ENCODE peak calls at places on chromosomes 16 and 17, in ten cellular contexts. M is tibial artery, Q is adrenal gland, O is GM06990, S is ascending aorta, N is OCI-LY7, L is left ventricle myocardium inferior, A is psoas muscle, K is WTC11, G is neural progenitor cell. E is an unnamed sample.

GRCh38 chr16:29775742-29776408 is 2.2 kb upstream of the ZG16 start:
- DNase-seq in M (no peak), Q (no peak), O (no peak), S (no peak), N (no peak), L (no peak), A (no peak), K (no peak), G (no peak), E (no peak)

GRCh38 chr17:28956861-28957260 is 5.5 kb upstream of the PHF12 start:
- DNase-seq in M (no peak), Q (no peak), O (no peak), S (no peak), N (no peak), L (no peak), A (no peak), K (peak), G (no peak), E (no peak)

GRCh38 chr17:54780238-54780637 is 120.4 kb upstream of the TOM1L1 start:
- DNase-seq in M (no peak), Q (no peak), O (no peak), S (no peak), N (no peak), L (no peak), A (no peak), K (no peak), G (no peak), E (no peak)

GRCh38 chr17:82463391-82463790 is 4.8 kb downstream of the NARF start:
- DNase-seq in M (no peak), Q (no peak), O (no peak), S (no peak), N (no peak), L (no peak), A (no peak), K (no peak), G (no peak), E (no peak)

GRCh38 chr16:33877-34707 is 19.3 kb downstream of the POLR3K start:
- DNase-seq in M (no peak), Q (peak), O (no peak), S (no peak), N (no peak), L (no peak), A (no peak), K (no peak), G (no peak), E (no peak)

GRCh38 chr17:79579074-79579800 is 31.6 kb downstream of the RBFOX3 start:
- DNase-seq in M (no peak), Q (no peak), O (no peak), S (no peak), N (no peak), L (no peak), A (no peak), K (no peak), G (no peak), E (no peak)

GRCh38 chr17:29597361-29598172 is 4.6 kb downstream of the ANKRD13B start:
- DNase-seq in M (no peak), Q (no peak), O (no peak), S (no peak), N (no peak), L (no peak), A (no peak), K (no peak), G (peak), E (no peak)

GRCh38 chr17:51191895-51192294 is 25.7 kb downstream of the NME2 start:
- DNase-seq in M (no peak), Q (no peak), O (no peak), S (no peak), N (no peak), L (no peak), A (no peak), K (no peak), G (no peak), E (no peak)

GRCh38 chr17:56557682-56558081 is 35.8 kb upstream of the NOG start:
- DNase-seq in M (no peak), Q (no peak), O (no peak), S (no peak), N (no peak), L (no peak), A (no peak), K (no peak), G (no peak), E (no peak)

GRCh38 chr17:18186271-18186982 is 2.8 kb downstream of the ALKBH5 start:
- DNase-seq in M (no peak), Q (no peak), O (no peak), S (no peak), N (no peak), L (no peak), A (no peak), K (no peak), G (no peak), E (no peak)

GRCh38 chr17:7237761-7238417 is 1.4 kb downstream of the PHF23 start:
- DNase-seq in M (peak), Q (peak), O (peak), S (peak), N (peak), L (peak), A (peak), K (peak), G (peak), E (peak)

GRCh38 chr17:73368085-73368631 is 56.4 kb upstream of the CDC42EP4 start:
- DNase-seq in M (no peak), Q (no peak), O (no peak), S (no peak), N (no peak), L (no peak), A (no peak), K (no peak), G (no peak), E (no peak)

GRCh38 chr17:1626333-1626732 is 2.3 kb downstream of the SLC43A2 start:
- DNase-seq in M (no peak), Q (no peak), O (no peak), S (no peak), N (no peak), L (no peak), A (no peak), K (no peak), G (peak), E (no peak)

GRCh38 chr17:1365445-1366039 is 34.5 kb downstream of the YWHAE start:
- DNase-seq in M (peak), Q (peak), O (peak), S (peak), N (peak), L (no peak), A (no peak), K (peak), G (peak), E (no peak)

GRCh38 chr16:322476-323143 is 29.9 kb downstream of the AXIN1 start:
- DNase-seq in M (no peak), Q (no peak), O (no peak), S (no peak), N (no peak), L (no peak), A (no peak), K (no peak), G (no peak), E (no peak)

GRCh38 chr17:79075433-79075805 is 795 bp downstream of the ENGASE start:
- DNase-seq in M (no peak), Q (no peak), O (no peak), S (no peak), N (no peak), L (no peak), A (no peak), K (no peak), G (no peak), E (no peak)

GRCh38 chr16:962901-963814 is 7.6 kb downstream of the LMF1 start:
- DNase-seq in M (no peak), Q (no peak), O (no peak), S (no peak), N (no peak), L (no peak), A (no peak), K (no peak), G (no peak), E (no peak)

GRCh38 chr16:46765050-46765449 is 16.9 kb upstream of the MYLK3 start:
- DNase-seq in M (no peak), Q (peak), O (no peak), S (no peak), N (no peak), L (no peak), A (no peak), K (no peak), G (no peak), E (no peak)

GRCh38 chr17:18315498-18316360 is 636 bp downstream of the SMCR8 start:
- DNase-seq in M (no peak), Q (no peak), O (no peak), S (no peak), N (peak), L (no peak), A (no peak), K (no peak), G (no peak), E (no peak)

GRCh38 chr17:69575346-69575761 is 160.9 kb downstream of the MAP2K6 start:
- DNase-seq in M (no peak), Q (no peak), O (no peak), S (no peak), N (peak), L (no peak), A (no peak), K (no peak), G (peak), E (no peak)

GRCh38 chr17:15185625-15185991 is 79.5 kb downstream of the PMP22 start:
- DNase-seq in M (peak), Q (peak), O (no peak), S (no peak), N (no peak), L (no peak), A (peak), K (no peak), G (no peak), E (no peak)

GRCh38 chr16:359067-359763 is 6.7 kb upstream of the AXIN1 start:
- DNase-seq in M (no peak), Q (no peak), O (peak), S (no peak), N (no peak), L (no peak), A (peak), K (no peak), G (no peak), E (no peak)

GRCh38 chr16:495127-495748 is 32.3 kb upstream of the CAPN15 start:
- DNase-seq in M (no peak), Q (no peak), O (no peak), S (no peak), N (peak), L (no peak), A (no peak), K (peak), G (peak), E (no peak)

GRCh38 chr16:87854907-87855683 is 14.2 kb downstream of the SLC7A5 start:
- DNase-seq in M (no peak), Q (no peak), O (no peak), S (no peak), N (no peak), L (no peak), A (no peak), K (no peak), G (no peak), E (no peak)

GRCh38 chr17:66494023-66494803 is 191.8 kb downstream of the PRKCA start:
- DNase-seq in M (no peak), Q (no peak), O (no peak), S (no peak), N (no peak), L (no peak), A (no peak), K (no peak), G (no peak), E (no peak)

GRCh38 chr17:13544292-13544691 is 57.4 kb downstream of the HS3ST3A1 start:
- DNase-seq in M (no peak), Q (peak), O (no peak), S (no peak), N (no peak), L (no peak), A (peak), K (no peak), G (no peak), E (no peak)

GRCh38 chr16:27401768-27402568 is at the start of gene IL21R:
- DNase-seq in M (peak), Q (peak), O (peak), S (peak), N (peak), L (peak), A (peak), K (no peak), G (peak), E (peak)

GRCh38 chr16:83701494-83701893 is 106.3 kb upstream of the HSBP1 start:
- DNase-seq in M (no peak), Q (no peak), O (no peak), S (no peak), N (peak), L (no peak), A (peak), K (peak), G (peak), E (no peak)

GRCh38 chr17:74135391-74136167 is 67.9 kb upstream of the RPL38 start:
- DNase-seq in M (no peak), Q (no peak), O (no peak), S (no peak), N (no peak), L (no peak), A (no peak), K (no peak), G (no peak), E (no peak)

GRCh38 chr17:64938925-64939474 is 19.7 kb upstream of the LRRC37A3 start:
- DNase-seq in M (peak), Q (peak), O (peak), S (no peak), N (peak), L (peak), A (peak), K (peak), G (peak), E (peak)

GRCh38 chr17:78600181-78600651 is 23.0 kb upstream of the DNAH17 start:
- DNase-seq in M (no peak), Q (no peak), O (no peak), S (no peak), N (no peak), L (no peak), A (no peak), K (no peak), G (no peak), E (no peak)

GRCh38 chr16:50297301-50298074 is 31.1 kb downstream of the ADCY7 start:
- DNase-seq in M (peak), Q (no peak), O (peak), S (no peak), N (no peak), L (no peak), A (no peak), K (no peak), G (no peak), E (no peak)

GRCh38 chr17:76132574-76133338 is 8.3 kb downstream of the FOXJ1 start:
- DNase-seq in M (no peak), Q (no peak), O (no peak), S (no peak), N (no peak), L (no peak), A (no peak), K (peak), G (peak), E (no peak)

DNA sequence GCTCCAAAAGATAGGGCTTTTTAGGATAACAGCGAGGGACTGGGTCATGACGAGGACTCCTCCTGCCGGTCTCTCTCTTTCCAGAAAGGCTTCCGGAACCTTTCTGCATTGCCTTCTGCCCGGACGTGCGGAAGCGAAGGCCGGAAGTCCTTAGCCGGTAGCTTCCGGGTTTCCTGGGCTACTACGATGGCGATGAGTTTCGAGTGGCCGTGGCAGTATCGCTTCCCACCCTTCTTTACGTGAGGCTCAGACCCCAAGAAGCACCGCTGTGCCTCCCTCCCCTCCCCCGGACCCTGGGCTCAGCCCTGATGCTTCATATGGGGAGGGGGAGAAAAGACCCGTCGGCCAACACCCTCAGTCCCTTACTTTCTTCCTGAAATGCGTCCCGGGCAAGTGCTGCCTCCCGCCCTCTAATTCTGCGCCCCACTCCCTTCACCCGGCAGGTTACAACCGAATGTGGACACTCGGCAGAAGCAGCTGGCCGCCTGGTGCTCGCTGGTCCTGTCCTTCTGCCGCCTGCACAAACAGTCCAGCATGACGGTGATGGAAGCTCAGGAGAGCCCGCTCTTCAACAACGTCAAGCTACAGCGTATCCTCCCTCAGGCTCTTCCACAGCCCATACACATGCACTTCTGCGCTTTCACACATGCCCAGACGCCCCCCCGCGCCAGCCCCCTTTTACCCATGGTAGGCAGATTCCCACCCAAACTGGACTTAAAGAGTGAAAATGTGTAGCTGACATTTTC is at the start of gene VPS25:
- DNase-seq in M (peak), Q (peak), O (peak), S (peak), N (peak), L (peak), A (peak), K (peak), G (peak), E (peak)
- TF ChIP-seq CTCF in M (no peak), Q (no peak), O (peak), S (peak), N (no peak), L (peak), A (no peak), K (no peak), G (peak), E (no peak)

GRCh38 chr16:85194528-85195270 is 82.4 kb upstream of the CIBAR2 start:
- DNase-seq in M (no peak), Q (no peak), O (no peak), S (no peak), N (no peak), L (no peak), A (no peak), K (no peak), G (no peak), E (no peak)
- TF ChIP-seq CTCF in M (no peak), Q (no peak), O (no peak), S (no peak), N (no peak), L (no peak), A (no peak), K (no peak), G (no peak), E (no peak)

GRCh38 chr16:25148568-25149215 is 37.1 kb downstream of the LCMT1 start:
- DNase-seq in M (no peak), Q (no peak), O (no peak), S (no peak), N (no peak), L (no peak), A (no peak), K (peak), G (peak), E (no peak)

GRCh38 chr16:25141648-25142047 is 30.1 kb downstream of the LCMT1 start:
- DNase-seq in M (no peak), Q (no peak), O (no peak), S (no peak), N (no peak), L (no peak), A (no peak), K (no peak), G (no peak), E (no peak)

GRCh38 chr16:25140459-25140858 is 28.9 kb downstream of the LCMT1 start:
- DNase-seq in M (no peak), Q (no peak), O (no peak), S (no peak), N (no peak), L (no peak), A (no peak), K (no peak), G (no peak), E (no peak)

GRCh38 chr16:25138130-25138529 is 26.6 kb downstream of the LCMT1 start:
- DNase-seq in M (no peak), Q (no peak), O (no peak), S (no peak), N (no peak), L (no peak), A (no peak), K (no peak), G (no peak), E (no peak)

GRCh38 chr16:25143898-25144297 is 32.4 kb downstream of the LCMT1 start:
- DNase-seq in M (no peak), Q (no peak), O (no peak), S (no peak), N (no peak), L (no peak), A (no peak), K (peak), G (peak), E (no peak)
- TF ChIP-seq CTCF in M (no peak), Q (peak), O (no peak), S (no peak), N (peak), L (peak), A (peak), K (peak), G (peak), E (no peak)

DNA sequence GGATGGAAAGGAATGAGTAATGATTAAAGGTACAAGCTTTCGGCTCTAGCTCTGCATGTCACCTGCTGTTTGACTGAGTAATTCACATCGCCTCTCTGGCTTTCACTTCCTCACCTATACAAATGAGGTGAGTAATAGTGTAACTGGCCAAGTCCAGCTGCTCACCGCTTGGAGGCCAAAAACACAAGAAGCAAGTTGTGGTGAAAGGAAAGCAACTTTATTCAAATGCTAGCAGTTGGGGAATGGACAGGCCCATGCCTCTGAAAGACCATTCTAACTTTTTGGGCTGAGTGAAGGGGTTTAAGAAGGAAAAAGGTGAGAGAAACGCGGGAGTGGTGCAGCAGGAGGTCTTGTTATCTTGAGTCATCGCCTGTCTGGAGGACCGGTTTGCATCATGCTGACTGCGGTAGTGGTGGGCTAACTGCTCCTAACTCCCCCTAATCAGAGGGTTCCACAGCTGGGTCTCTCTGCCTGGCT is 45.7 kb upstream of the CSNK2A2 start:
- DNase-seq in M (no peak), Q (no peak), O (peak), S (no peak), N (peak), L (no peak), A (no peak), K (no peak), G (no peak), E (no peak)
- TF ChIP-seq CTCF in M (no peak), Q (no peak), O (peak), S (no peak), N (peak), L (no peak), A (no peak), K (no peak), G (no peak), E (no peak)

DNA sequence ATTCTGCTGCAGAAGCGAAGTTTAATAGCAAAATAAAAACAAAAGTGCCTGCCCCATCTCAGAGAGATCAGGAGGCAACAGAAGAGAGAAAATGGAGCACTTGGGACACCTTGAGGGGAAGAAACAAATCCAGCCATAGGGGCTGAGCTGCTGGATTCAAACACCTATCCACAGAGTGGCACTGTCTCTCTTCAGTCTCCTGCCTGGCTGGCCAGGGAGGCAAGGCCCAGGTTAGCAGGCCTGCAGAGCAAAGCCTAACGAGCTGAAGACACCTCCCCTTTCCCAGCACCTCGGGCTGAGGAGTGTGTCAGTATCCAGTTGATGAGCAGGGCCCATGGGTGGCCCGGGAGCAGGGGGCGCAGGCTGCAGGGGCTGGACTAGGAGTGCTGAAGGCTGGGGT is 8.8 kb upstream of the KRT31 start:
- DNase-seq in M (no peak), Q (peak), O (no peak), S (peak), N (no peak), L (no peak), A (no peak), K (no peak), G (peak), E (no peak)
- TF ChIP-seq CTCF in M (no peak), Q (no peak), O (no peak), S (no peak), N (no peak), L (no peak), A (no peak), K (no peak), G (peak), E (no peak)